ENCODE peak calls at places on chromosomes 2 and 18, in seven cellular contexts. One of them, this sample, is unnamed.

GRCh38 chr2:54115284-54116137 is at the start of gene ACYP2:
- DNase-seq in lower lobe of right lung: peak
- DNase-seq in thyroid gland: peak
- DNase-seq in GM13977: peak
- DNase-seq in GF-D8: peak
- DNase-seq in stimulated activated CD4-positive, alpha-beta T cell treated with anti-CD3 and anti-CD28 coated beads, Interleukin-2, amount 100 ng/mL, for 24 hours: peak
- DNase-seq in HL-60: peak
- DNase-seq in this sample: peak

GRCh38 chr2:96762529-96763253 is 2.0 kb downstream of the CNNM4 start:
- DNase-seq in lower lobe of right lung: no peak
- DNase-seq in thyroid gland: peak
- DNase-seq in GM13977: peak
- DNase-seq in GF-D8: no peak
- DNase-seq in stimulated activated CD4-positive, alpha-beta T cell treated with anti-CD3 and anti-CD28 coated beads, Interleukin-2, amount 100 ng/mL, for 24 hours: no peak
- DNase-seq in HL-60: no peak
- DNase-seq in this sample: no peak

GRCh38 chr2:76985387-76986136 is 536.6 kb downstream of the LRRTM4 start:
- DNase-seq in lower lobe of right lung: no peak
- DNase-seq in thyroid gland: no peak
- DNase-seq in GM13977: no peak
- DNase-seq in GF-D8: no peak
- DNase-seq in stimulated activated CD4-positive, alpha-beta T cell treated with anti-CD3 and anti-CD28 coated beads, Interleukin-2, amount 100 ng/mL, for 24 hours: no peak
- DNase-seq in HL-60: no peak
- DNase-seq in this sample: no peak

GRCh38 chr2:62292190-62292589 is 96.3 kb downstream of the B3GNT2 start:
- DNase-seq in lower lobe of right lung: no peak
- DNase-seq in thyroid gland: peak
- DNase-seq in GM13977: no peak
- DNase-seq in GF-D8: no peak
- DNase-seq in stimulated activated CD4-positive, alpha-beta T cell treated with anti-CD3 and anti-CD28 coated beads, Interleukin-2, amount 100 ng/mL, for 24 hours: no peak
- DNase-seq in HL-60: no peak
- DNase-seq in this sample: peak

GRCh38 chr2:198084136-198084535 is 279.7 kb downstream of the PLCL1 start:
- DNase-seq in lower lobe of right lung: no peak
- DNase-seq in thyroid gland: no peak
- DNase-seq in GM13977: no peak
- DNase-seq in GF-D8: no peak
- DNase-seq in stimulated activated CD4-positive, alpha-beta T cell treated with anti-CD3 and anti-CD28 coated beads, Interleukin-2, amount 100 ng/mL, for 24 hours: no peak
- DNase-seq in HL-60: no peak
- DNase-seq in this sample: peak

GRCh38 chr18:45817533-45817932 is 7.9 kb upstream of the SIGLEC15 start:
- DNase-seq in lower lobe of right lung: no peak
- DNase-seq in thyroid gland: no peak
- DNase-seq in GM13977: no peak
- DNase-seq in GF-D8: no peak
- DNase-seq in stimulated activated CD4-positive, alpha-beta T cell treated with anti-CD3 and anti-CD28 coated beads, Interleukin-2, amount 100 ng/mL, for 24 hours: no peak
- DNase-seq in HL-60: no peak
- DNase-seq in this sample: no peak

GRCh38 chr2:133439281-133439920 is 128.9 kb downstream of the NCKAP5 start:
- DNase-seq in lower lobe of right lung: no peak
- DNase-seq in thyroid gland: no peak
- DNase-seq in GM13977: no peak
- DNase-seq in GF-D8: no peak
- DNase-seq in stimulated activated CD4-positive, alpha-beta T cell treated with anti-CD3 and anti-CD28 coated beads, Interleukin-2, amount 100 ng/mL, for 24 hours: no peak
- DNase-seq in HL-60: no peak
- DNase-seq in this sample: no peak

GRCh38 chr2:11493282-11493681 is 27.3 kb upstream of the E2F6 start:
- DNase-seq in lower lobe of right lung: no peak
- DNase-seq in thyroid gland: no peak
- DNase-seq in GM13977: no peak
- DNase-seq in GF-D8: no peak
- DNase-seq in stimulated activated CD4-positive, alpha-beta T cell treated with anti-CD3 and anti-CD28 coated beads, Interleukin-2, amount 100 ng/mL, for 24 hours: no peak
- DNase-seq in HL-60: no peak
- DNase-seq in this sample: no peak

GRCh38 chr18:79047556-79048244 is 21.5 kb upstream of the ATP9B start:
- DNase-seq in lower lobe of right lung: no peak
- DNase-seq in thyroid gland: no peak
- DNase-seq in GM13977: no peak
- DNase-seq in GF-D8: no peak
- DNase-seq in stimulated activated CD4-positive, alpha-beta T cell treated with anti-CD3 and anti-CD28 coated beads, Interleukin-2, amount 100 ng/mL, for 24 hours: no peak
- DNase-seq in HL-60: no peak
- DNase-seq in this sample: no peak

GRCh38 chr2:143525536-143525935 is 396.3 kb downstream of the ARHGAP15 start:
- DNase-seq in lower lobe of right lung: no peak
- DNase-seq in thyroid gland: no peak
- DNase-seq in GM13977: no peak
- DNase-seq in GF-D8: no peak
- DNase-seq in stimulated activated CD4-positive, alpha-beta T cell treated with anti-CD3 and anti-CD28 coated beads, Interleukin-2, amount 100 ng/mL, for 24 hours: no peak
- DNase-seq in HL-60: no peak
- DNase-seq in this sample: no peak

GRCh38 chr2:64114063-64114911 is 29.9 kb downstream of the PELI1 start:
- DNase-seq in lower lobe of right lung: no peak
- DNase-seq in thyroid gland: no peak
- DNase-seq in GM13977: no peak
- DNase-seq in GF-D8: no peak
- DNase-seq in stimulated activated CD4-positive, alpha-beta T cell treated with anti-CD3 and anti-CD28 coated beads, Interleukin-2, amount 100 ng/mL, for 24 hours: no peak
- DNase-seq in HL-60: no peak
- DNase-seq in this sample: no peak

GRCh38 chr2:217691516-217691915 is 311.3 kb downstream of the TNS1 start:
- DNase-seq in lower lobe of right lung: no peak
- DNase-seq in thyroid gland: no peak
- DNase-seq in GM13977: no peak
- DNase-seq in GF-D8: no peak
- DNase-seq in stimulated activated CD4-positive, alpha-beta T cell treated with anti-CD3 and anti-CD28 coated beads, Interleukin-2, amount 100 ng/mL, for 24 hours: no peak
- DNase-seq in HL-60: no peak
- DNase-seq in this sample: no peak

GRCh38 chr2:232097758-232098157 is 136.2 kb downstream of the DIS3L2 start:
- DNase-seq in lower lobe of right lung: no peak
- DNase-seq in thyroid gland: no peak
- DNase-seq in GM13977: no peak
- DNase-seq in GF-D8: no peak
- DNase-seq in stimulated activated CD4-positive, alpha-beta T cell treated with anti-CD3 and anti-CD28 coated beads, Interleukin-2, amount 100 ng/mL, for 24 hours: no peak
- DNase-seq in HL-60: no peak
- DNase-seq in this sample: no peak

This sample was measured in epithelial cell of proximal tubule.